ENCODE peak calls at places on chromosomes 2 and 18, in eight cellular contexts. One of them, this sample, is unnamed.

GRCh38 chr18:57921708-57922107 is 118.6 kb upstream of the ATP8B1 start:
- DNase-seq in G401: no peak
- DNase-seq in naive B cell: no peak
- DNase-seq in mesenteric fat pad: no peak
- DNase-seq in EL: peak
- DNase-seq in stimulated activated naive CD4-positive, alpha-beta T cell: no peak
- DNase-seq in GM10248: no peak
- DNase-seq in LoVo: peak
- DNase-seq in this sample: peak

GRCh38 chr2:68943581-68944568 is 8.8 kb downstream of the GKN2 start:
- DNase-seq in G401: peak
- DNase-seq in naive B cell: peak
- DNase-seq in mesenteric fat pad: no peak
- DNase-seq in EL: peak
- DNase-seq in stimulated activated naive CD4-positive, alpha-beta T cell: peak
- DNase-seq in GM10248: peak
- DNase-seq in LoVo: peak
- DNase-seq in this sample: peak

GRCh38 chr2:166382-166781 is 97.5 kb downstream of the SH3YL1 start:
- DNase-seq in G401: no peak
- DNase-seq in naive B cell: no peak
- DNase-seq in mesenteric fat pad: no peak
- DNase-seq in EL: no peak
- DNase-seq in stimulated activated naive CD4-positive, alpha-beta T cell: peak
- DNase-seq in GM10248: no peak
- DNase-seq in LoVo: no peak
- DNase-seq in this sample: no peak

GRCh38 chr2:212021947-212022346 is 516.7 kb downstream of the ERBB4 start:
- DNase-seq in G401: no peak
- DNase-seq in naive B cell: no peak
- DNase-seq in mesenteric fat pad: no peak
- DNase-seq in EL: peak
- DNase-seq in stimulated activated naive CD4-positive, alpha-beta T cell: no peak
- DNase-seq in GM10248: no peak
- DNase-seq in LoVo: no peak
- DNase-seq in this sample: peak

GRCh38 chr18:13877133-13877532 is 38.2 kb downstream of the MC2R start:
- DNase-seq in G401: no peak
- DNase-seq in naive B cell: no peak
- DNase-seq in mesenteric fat pad: no peak
- DNase-seq in EL: no peak
- DNase-seq in stimulated activated naive CD4-positive, alpha-beta T cell: no peak
- DNase-seq in GM10248: no peak
- DNase-seq in LoVo: no peak
- DNase-seq in this sample: no peak

GRCh38 chr18:73564073-73564472 is 583.6 kb downstream of the FBXO15 start:
- DNase-seq in G401: no peak
- DNase-seq in naive B cell: no peak
- DNase-seq in mesenteric fat pad: no peak
- DNase-seq in EL: peak
- DNase-seq in stimulated activated naive CD4-positive, alpha-beta T cell: no peak
- DNase-seq in GM10248: no peak
- DNase-seq in LoVo: peak
- DNase-seq in this sample: peak

GRCh38 chr2:102116675-102117471 is 25.7 kb upstream of the IL1R1 start:
- DNase-seq in G401: no peak
- DNase-seq in naive B cell: no peak
- DNase-seq in mesenteric fat pad: no peak
- DNase-seq in EL: no peak
- DNase-seq in stimulated activated naive CD4-positive, alpha-beta T cell: no peak
- DNase-seq in GM10248: no peak
- DNase-seq in LoVo: no peak
- DNase-seq in this sample: peak

GRCh38 chr2:233075966-233076339 is 15.8 kb downstream of the INPP5D start:
- DNase-seq in G401: no peak
- DNase-seq in naive B cell: peak
- DNase-seq in mesenteric fat pad: no peak
- DNase-seq in EL: no peak
- DNase-seq in stimulated activated naive CD4-positive, alpha-beta T cell: peak
- DNase-seq in GM10248: no peak
- DNase-seq in LoVo: no peak
- DNase-seq in this sample: no peak

GRCh38 chr2:197297262-197297661 is 13.3 kb downstream of the ANKRD44 start:
- DNase-seq in G401: no peak
- DNase-seq in naive B cell: no peak
- DNase-seq in mesenteric fat pad: no peak
- DNase-seq in EL: no peak
- DNase-seq in stimulated activated naive CD4-positive, alpha-beta T cell: no peak
- DNase-seq in GM10248: no peak
- DNase-seq in LoVo: no peak
- DNase-seq in this sample: no peak

GRCh38 chr2:180442860-180443644 is 436.0 kb upstream of the CWC22 start:
- DNase-seq in G401: no peak
- DNase-seq in naive B cell: no peak
- DNase-seq in mesenteric fat pad: no peak
- DNase-seq in EL: no peak
- DNase-seq in stimulated activated naive CD4-positive, alpha-beta T cell: no peak
- DNase-seq in GM10248: no peak
- DNase-seq in LoVo: no peak
- DNase-seq in this sample: no peak

GRCh38 chr18:48193521-48194251 is 215.5 kb downstream of the ZBTB7C start:
- DNase-seq in G401: peak
- DNase-seq in naive B cell: no peak
- DNase-seq in mesenteric fat pad: no peak
- DNase-seq in EL: no peak
- DNase-seq in stimulated activated naive CD4-positive, alpha-beta T cell: no peak
- DNase-seq in GM10248: no peak
- DNase-seq in LoVo: no peak
- DNase-seq in this sample: no peak

GRCh38 chr2:28326873-28327495 is 65.7 kb upstream of the FOSL2 start:
- DNase-seq in G401: no peak
- DNase-seq in naive B cell: no peak
- DNase-seq in mesenteric fat pad: peak
- DNase-seq in EL: no peak
- DNase-seq in stimulated activated naive CD4-positive, alpha-beta T cell: no peak
- DNase-seq in GM10248: no peak
- DNase-seq in LoVo: no peak
- DNase-seq in this sample: peak

GRCh38 chr18:59040770-59041148 is 98.9 kb upstream of the SEC11C start:
- DNase-seq in G401: no peak
- DNase-seq in naive B cell: no peak
- DNase-seq in mesenteric fat pad: peak
- DNase-seq in EL: no peak
- DNase-seq in stimulated activated naive CD4-positive, alpha-beta T cell: no peak
- DNase-seq in GM10248: no peak
- DNase-seq in LoVo: no peak
- DNase-seq in this sample: no peak

GRCh38 chr2:24919100-24919976 is 699 bp downstream of the ADCY3 start:
- DNase-seq in G401: peak
- DNase-seq in naive B cell: peak
- DNase-seq in mesenteric fat pad: no peak
- DNase-seq in EL: peak
- DNase-seq in stimulated activated naive CD4-positive, alpha-beta T cell: peak
- DNase-seq in GM10248: peak
- DNase-seq in LoVo: peak
- DNase-seq in this sample: no peak

GRCh38 chr2:241218131-241219029 is 29.9 kb downstream of the ANO7 start:
- DNase-seq in G401: peak
- DNase-seq in naive B cell: peak
- DNase-seq in mesenteric fat pad: no peak
- DNase-seq in EL: peak
- DNase-seq in stimulated activated naive CD4-positive, alpha-beta T cell: peak
- DNase-seq in GM10248: peak
- DNase-seq in LoVo: peak
- DNase-seq in this sample: peak

GRCh38 chr2:393711-394696 is 106.1 kb upstream of the ALKAL2 start:
- DNase-seq in G401: peak
- DNase-seq in naive B cell: peak
- DNase-seq in mesenteric fat pad: no peak
- DNase-seq in EL: peak
- DNase-seq in stimulated activated naive CD4-positive, alpha-beta T cell: peak
- DNase-seq in GM10248: no peak
- DNase-seq in LoVo: peak
- DNase-seq in this sample: peak

GRCh38 chr2:230908595-230909191 is 16.3 kb downstream of the GPR55 start:
- DNase-seq in G401: no peak
- DNase-seq in naive B cell: no peak
- DNase-seq in mesenteric fat pad: peak
- DNase-seq in EL: peak
- DNase-seq in stimulated activated naive CD4-positive, alpha-beta T cell: no peak
- DNase-seq in GM10248: no peak
- DNase-seq in LoVo: peak
- DNase-seq in this sample: peak

GRCh38 chr2:168894101-168894500 is 3.9 kb upstream of the SPC25 start:
- DNase-seq in G401: no peak
- DNase-seq in naive B cell: no peak
- DNase-seq in mesenteric fat pad: no peak
- DNase-seq in EL: no peak
- DNase-seq in stimulated activated naive CD4-positive, alpha-beta T cell: no peak
- DNase-seq in GM10248: no peak
- DNase-seq in LoVo: no peak
- DNase-seq in this sample: no peak

GRCh38 chr2:23330214-23330613 is 54.8 kb upstream of the KLHL29 start:
- DNase-seq in G401: no peak
- DNase-seq in naive B cell: no peak
- DNase-seq in mesenteric fat pad: no peak
- DNase-seq in EL: peak
- DNase-seq in stimulated activated naive CD4-positive, alpha-beta T cell: no peak
- DNase-seq in GM10248: peak
- DNase-seq in LoVo: no peak
- DNase-seq in this sample: peak

GRCh38 chr2:11870064-11870463 is 123.6 kb downstream of the LPIN1 start:
- DNase-seq in G401: no peak
- DNase-seq in naive B cell: no peak
- DNase-seq in mesenteric fat pad: no peak
- DNase-seq in EL: no peak
- DNase-seq in stimulated activated naive CD4-positive, alpha-beta T cell: no peak
- DNase-seq in GM10248: no peak
- DNase-seq in LoVo: no peak
- DNase-seq in this sample: no peak

GRCh38 chr2:227450921-227451654 is 20.9 kb upstream of the AGFG1 start:
- DNase-seq in G401: no peak
- DNase-seq in naive B cell: no peak
- DNase-seq in mesenteric fat pad: no peak
- DNase-seq in EL: no peak
- DNase-seq in stimulated activated naive CD4-positive, alpha-beta T cell: no peak
- DNase-seq in GM10248: no peak
- DNase-seq in LoVo: no peak
- DNase-seq in this sample: no peak

GRCh38 chr2:197813093-197813787 is 8.8 kb downstream of the PLCL1 start:
- DNase-seq in G401: no peak
- DNase-seq in naive B cell: no peak
- DNase-seq in mesenteric fat pad: no peak
- DNase-seq in EL: peak
- DNase-seq in stimulated activated naive CD4-positive, alpha-beta T cell: no peak
- DNase-seq in GM10248: peak
- DNase-seq in LoVo: peak
- DNase-seq in this sample: peak

GRCh38 chr2:121155502-121156056 is 129.4 kb downstream of the TFCP2L1 start:
- DNase-seq in G401: no peak
- DNase-seq in naive B cell: no peak
- DNase-seq in mesenteric fat pad: peak
- DNase-seq in EL: no peak
- DNase-seq in stimulated activated naive CD4-positive, alpha-beta T cell: no peak
- DNase-seq in GM10248: no peak
- DNase-seq in LoVo: no peak
- DNase-seq in this sample: no peak

GRCh38 chr2:149080104-149080503 is 41.6 kb downstream of the LYPD6B start:
- DNase-seq in G401: no peak
- DNase-seq in naive B cell: no peak
- DNase-seq in mesenteric fat pad: no peak
- DNase-seq in EL: no peak
- DNase-seq in stimulated activated naive CD4-positive, alpha-beta T cell: no peak
- DNase-seq in GM10248: no peak
- DNase-seq in LoVo: no peak
- DNase-seq in this sample: no peak

GRCh38 chr2:101533611-101534601 is 59.0 kb upstream of the RFX8 start:
- DNase-seq in G401: peak
- DNase-seq in naive B cell: no peak
- DNase-seq in mesenteric fat pad: no peak
- DNase-seq in EL: no peak
- DNase-seq in stimulated activated naive CD4-positive, alpha-beta T cell: no peak
- DNase-seq in GM10248: no peak
- DNase-seq in LoVo: no peak
- DNase-seq in this sample: no peak

GRCh38 chr18:74083071-74083954 is 64.3 kb downstream of the FBXO15 start:
- DNase-seq in G401: no peak
- DNase-seq in naive B cell: no peak
- DNase-seq in mesenteric fat pad: no peak
- DNase-seq in EL: peak
- DNase-seq in stimulated activated naive CD4-positive, alpha-beta T cell: peak
- DNase-seq in GM10248: no peak
- DNase-seq in LoVo: no peak
- DNase-seq in this sample: no peak

GRCh38 chr2:72040629-72041403 is 106.8 kb downstream of the CYP26B1 start:
- DNase-seq in G401: no peak
- DNase-seq in naive B cell: no peak
- DNase-seq in mesenteric fat pad: no peak
- DNase-seq in EL: no peak
- DNase-seq in stimulated activated naive CD4-positive, alpha-beta T cell: no peak
- DNase-seq in GM10248: no peak
- DNase-seq in LoVo: no peak
- DNase-seq in this sample: peak

GRCh38 chr2:189569295-189569925 is 11.2 kb downstream of the SLC40A1 start:
- DNase-seq in G401: no peak
- DNase-seq in naive B cell: no peak
- DNase-seq in mesenteric fat pad: no peak
- DNase-seq in EL: peak
- DNase-seq in stimulated activated naive CD4-positive, alpha-beta T cell: peak
- DNase-seq in GM10248: no peak
- DNase-seq in LoVo: no peak
- DNase-seq in this sample: peak

GRCh38 chr2:17184512-17184911 is 333.7 kb downstream of the RAD51AP2 start:
- DNase-seq in G401: no peak
- DNase-seq in naive B cell: no peak
- DNase-seq in mesenteric fat pad: no peak
- DNase-seq in EL: no peak
- DNase-seq in stimulated activated naive CD4-positive, alpha-beta T cell: no peak
- DNase-seq in GM10248: no peak
- DNase-seq in LoVo: no peak
- DNase-seq in this sample: no peak

GRCh38 chr2:120916446-120916845 is 180.8 kb downstream of the GLI2 start:
- DNase-seq in G401: no peak
- DNase-seq in naive B cell: no peak
- DNase-seq in mesenteric fat pad: no peak
- DNase-seq in EL: no peak
- DNase-seq in stimulated activated naive CD4-positive, alpha-beta T cell: no peak
- DNase-seq in GM10248: no peak
- DNase-seq in LoVo: no peak
- DNase-seq in this sample: no peak

GRCh38 chr2:166060191-166060590 is 67.6 kb downstream of the SCN1A start:
- DNase-seq in G401: no peak
- DNase-seq in naive B cell: no peak
- DNase-seq in mesenteric fat pad: no peak
- DNase-seq in EL: no peak
- DNase-seq in stimulated activated naive CD4-positive, alpha-beta T cell: no peak
- DNase-seq in GM10248: no peak
- DNase-seq in LoVo: no peak
- DNase-seq in this sample: peak